ENCODE peak calls at places on chromosomes 16 and 17, in four cellular contexts. A is fibroblast of lung, U is hepatocyte, P is A549. W is an unnamed sample.

GRCh38 chr17:32929288-32929574 is 1.3 kb downstream of the TMEM98 start:
- DNase-seq in U (peak), A (peak), P (no peak), W (no peak)

GRCh38 chr16:89360760-89361435 is 129.5 kb downstream of the ANKRD11 start:
- DNase-seq in A (no peak), U (no peak), P (no peak), W (no peak)

GRCh38 chr17:83196088-83196765 is 116.8 kb downstream of the METRNL start:
- DNase-seq in P (no peak), U (no peak), A (peak), W (no peak)

GRCh38 chr16:81189100-81189664 is 49.3 kb upstream of the BCO1 start:
- DNase-seq in U (peak), A (peak), P (no peak), W (no peak)

GRCh38 chr17:59366773-59367656 is 35.6 kb downstream of the YPEL2 start:
- DNase-seq in A (peak), U (peak), P (no peak), W (peak)

GRCh38 chr17:8226536-8227237 is 16.3 kb upstream of the AURKB start:
- DNase-seq in A (peak), P (peak), U (peak), W (peak)

GRCh38 chr16:79042141-79042540 is 558.4 kb downstream of the MAF start:
- DNase-seq in U (no peak), A (no peak), P (no peak), W (no peak)

GRCh38 chr16:85395207-85395912 is 217.8 kb upstream of the GSE1 start:
- DNase-seq in P (peak), U (peak), A (peak), W (peak)

GRCh38 chr17:67364847-67365761 is 1.3 kb downstream of the PSMD12 start:
- DNase-seq in P (no peak), U (no peak), A (no peak), W (peak)

GRCh38 chr17:39002991-39003715 is 36.0 kb upstream of the FBXO47 start:
- DNase-seq in U (no peak), P (no peak), A (peak), W (no peak)

GRCh38 chr17:78620099-78620498 is 42.9 kb upstream of the DNAH17 start:
- DNase-seq in A (no peak), U (no peak), P (no peak), W (no peak)

GRCh38 chr16:82542714-82543113 is 84.1 kb upstream of the CDH13 start:
- DNase-seq in A (no peak), U (no peak), P (no peak), W (no peak)

GRCh38 chr17:39772415-39772814 is 34.7 kb downstream of the GRB7 start:
- DNase-seq in P (no peak), U (no peak), A (no peak), W (no peak)

GRCh38 chr17:17562145-17562529 is 29.4 kb downstream of the PEMT start:
- DNase-seq in U (no peak), P (no peak), A (no peak), W (no peak)

GRCh38 chr16:50699345-50700159 is 6.1 kb downstream of the NOD2 start:
- DNase-seq in A (no peak), U (no peak), P (no peak), W (peak)

GRCh38 chr17:12691173-12691572 is 25.5 kb downstream of the MYOCD start:
- DNase-seq in A (no peak), P (no peak), U (no peak), W (no peak)

GRCh38 chr16:77437859-77438258 is 3.0 kb upstream of the ADAMTS18 start:
- DNase-seq in A (peak), P (no peak), U (no peak), W (no peak)

GRCh38 chr17:37672545-37673078 is 29.4 kb upstream of the DDX52 start:
- DNase-seq in A (no peak), P (no peak), U (no peak), W (no peak)

GRCh38 chr16:66878067-66878466 is 2.2 kb upstream of the PDP2 start:
- DNase-seq in U (no peak), A (no peak), P (no peak), W (no peak)

GRCh38 chr16:28168991-28169554 is 42.7 kb downstream of the XPO6 start:
- DNase-seq in P (no peak), U (no peak), A (no peak), W (no peak)

GRCh38 chr17:27810211-27810901 is 10.0 kb upstream of the NOS2 start:
- DNase-seq in U (peak), P (no peak), A (no peak), W (no peak)

GRCh38 chr16:71722801-71723536 is 1.5 kb downstream of the PHLPP2 start:
- DNase-seq in A (peak), P (peak), U (peak), W (peak)
- TF ChIP-seq CTCF in A (no peak), P (no peak), U (no peak), W (no peak)

GRCh38 chr16:86572041-86572521 is 5.5 kb downstream of the FOXC2 start:
- DNase-seq in P (no peak), U (no peak), A (no peak), W (no peak)
- H3K4me3 ChIP-seq in P (no peak), U (no peak), A (no peak), W (no peak)

DNA sequence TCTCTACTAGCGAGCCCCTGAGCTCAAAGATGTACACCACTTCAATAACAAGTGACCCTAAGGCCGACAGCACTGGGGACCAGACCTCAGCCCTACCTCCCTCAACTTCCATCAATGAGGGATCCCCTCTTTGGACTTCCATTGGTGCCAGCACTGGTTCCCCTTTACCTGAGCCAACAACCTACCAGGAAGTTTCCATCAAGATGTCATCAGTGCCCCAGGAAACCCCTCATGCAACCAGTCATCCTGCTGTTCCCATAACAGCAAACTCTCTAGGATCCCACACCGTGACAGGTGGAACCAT is 734 bp downstream of the SPN start:
- DNase-seq in P (no peak), U (no peak), A (no peak), W (no peak)
- H3K4me2 ChIP-seq in P (no peak), U (no peak), A (no peak), W (no peak)

GRCh38 chr16:49000594-49000993 is 281.0 kb downstream of the CBLN1 start:
- DNase-seq in U (peak), A (no peak), P (no peak), W (peak)
- TF ChIP-seq CTCF in U (peak), A (peak), P (peak), W (peak)

DNA sequence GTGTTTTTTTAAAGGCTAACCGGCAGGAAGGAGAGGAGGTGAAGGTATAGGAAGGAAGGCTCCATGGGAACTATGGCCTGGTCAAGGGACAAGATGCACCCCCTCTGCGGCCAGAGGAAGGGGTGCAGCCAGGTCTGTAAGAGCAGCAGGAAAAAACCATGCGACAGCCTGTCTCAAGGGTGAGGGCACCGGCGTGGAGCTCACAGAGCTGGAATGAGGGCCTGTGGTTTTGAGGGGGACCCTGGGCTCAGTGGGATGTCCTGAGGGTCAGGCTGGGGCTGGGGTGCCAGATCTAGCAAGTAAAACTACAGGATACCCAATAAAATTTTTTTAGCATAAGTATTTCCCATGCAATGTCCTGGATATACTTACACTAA is 539 bp upstream of the MLST8 start:
- DNase-seq in U (no peak), A (no peak), P (no peak), W (no peak)
- H3K4me3 ChIP-seq in U (peak), A (peak), P (peak), W (peak)

GRCh38 chr17:35289222-35289621 is 46.4 kb downstream of the SLFN5 start:
- DNase-seq in P (no peak), U (no peak), A (no peak), W (no peak)
- H3K4me2 ChIP-seq in P (no peak), U (no peak), A (no peak), W (peak)

DNA sequence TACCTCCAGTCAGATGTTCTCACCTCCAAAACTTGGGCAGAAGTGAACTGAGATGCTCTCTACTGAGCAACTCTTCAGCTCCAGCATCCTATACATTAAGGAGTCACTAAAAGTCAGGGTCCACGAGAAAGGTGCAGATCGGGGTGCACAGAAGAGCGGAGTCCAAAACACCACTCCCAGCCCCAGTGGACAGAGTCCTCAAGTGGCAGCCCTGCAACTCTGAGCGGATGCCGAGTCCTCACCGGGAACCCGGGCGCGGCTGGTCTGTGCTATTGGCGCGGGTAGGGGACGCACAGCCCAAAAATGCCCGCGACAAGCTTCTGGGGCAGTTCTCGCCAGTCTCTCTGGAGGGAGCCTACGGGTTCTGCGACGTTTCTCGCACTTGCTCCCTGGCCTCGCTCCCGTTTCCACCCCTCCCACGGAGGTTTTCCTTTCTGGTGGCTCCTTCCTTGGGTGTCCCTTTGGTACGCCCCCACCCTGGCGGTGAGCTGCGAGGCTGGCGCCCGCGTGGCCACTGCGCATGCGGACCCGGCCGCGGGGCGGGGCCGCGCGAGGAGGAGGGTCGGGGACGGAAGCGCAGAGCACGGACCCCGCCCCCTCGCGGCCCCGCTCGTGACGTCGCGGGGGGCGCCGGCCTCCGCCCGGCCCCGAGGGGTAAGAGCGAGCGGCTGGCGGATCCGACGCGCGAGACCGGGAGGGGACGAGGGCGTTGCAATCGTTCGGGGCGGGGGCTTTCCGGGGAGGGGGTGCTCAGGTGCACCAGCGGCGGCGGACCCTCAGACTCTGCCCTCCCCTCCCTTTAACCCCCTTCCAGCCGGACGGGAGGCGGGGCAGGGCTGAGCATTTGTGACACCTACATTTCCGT is at the start of gene TMEM219:
- DNase-seq in P (peak), U (peak), A (peak), W (peak)
- TF ChIP-seq CTCF in P (no peak), U (peak), A (peak), W (no peak)

GRCh38 chr17:49021768-49022103 is 24.6 kb downstream of the IGF2BP1 start:
- DNase-seq in P (no peak), U (no peak), A (no peak), W (no peak)
- H3K4me3 ChIP-seq in P (peak), U (no peak), A (no peak), W (no peak)

W was measured in PC-3.